ENCODE peak calls at places on chromosomes 11 and 22, in eight cellular contexts. Z is Peyer's patch; B is cardiac muscle cell; M is GM12878; I is astrocyte; V is body of pancreas; H is ovary; D is CD8-positive, alpha-beta T cell. R is an unnamed sample.

GRCh38 chr22:25876871-25877270 is 134.9 kb downstream of the MYO18B start:
- DNase-seq in Z (no peak), B (no peak), M (no peak), I (no peak), V (no peak), H (no peak), D (no peak), R (no peak)

GRCh38 chr22:49646876-49647275 is 180.8 kb downstream of the BRD1 start:
- DNase-seq in Z (no peak), B (no peak), M (no peak), I (no peak), V (no peak), H (no peak), D (no peak), R (no peak)

GRCh38 chr11:7573558-7574296 is 59.9 kb downstream of the PPFIBP2 start:
- DNase-seq in Z (peak), B (no peak), M (no peak), I (no peak), V (no peak), H (no peak), D (no peak), R (peak)

GRCh38 chr22:27985323-27986275 is 66.5 kb upstream of the PITPNB start:
- DNase-seq in Z (peak), B (no peak), M (no peak), I (no peak), V (no peak), H (no peak), D (no peak), R (peak)

GRCh38 chr22:37483594-37484114 is 2.5 kb downstream of the MFNG start:
- DNase-seq in Z (no peak), B (no peak), M (no peak), I (no peak), V (no peak), H (no peak), D (no peak), R (no peak)

GRCh38 chr11:125287467-125288232 is 123.1 kb downstream of the PKNOX2 start:
- DNase-seq in Z (no peak), B (peak), M (no peak), I (peak), V (no peak), H (peak), D (no peak), R (peak)

GRCh38 chr11:3823303-3823702 is 14.9 kb downstream of the PGAP2 start:
- DNase-seq in Z (no peak), B (peak), M (no peak), I (peak), V (no peak), H (no peak), D (no peak), R (no peak)

GRCh38 chr11:8066911-8067455 is 14.0 kb upstream of the TUB start:
- DNase-seq in Z (no peak), B (peak), M (no peak), I (no peak), V (no peak), H (no peak), D (no peak), R (peak)

GRCh38 chr11:46741600-46742484 is 22.8 kb downstream of the F2 start:
- DNase-seq in Z (no peak), B (no peak), M (no peak), I (no peak), V (no peak), H (no peak), D (no peak), R (no peak)

GRCh38 chr11:70387564-70387963 is 10.8 kb upstream of the CTTN start:
- DNase-seq in Z (peak), B (no peak), M (no peak), I (no peak), V (no peak), H (no peak), D (no peak), R (no peak)

GRCh38 chr11:134759855-134760254 is 347.8 kb upstream of the B3GAT1 start:
- DNase-seq in Z (no peak), B (no peak), M (no peak), I (no peak), V (no peak), H (no peak), D (no peak), R (peak)

GRCh38 chr22:50446708-50447575 is 27.9 kb downstream of the SBF1 start:
- DNase-seq in Z (no peak), B (no peak), M (no peak), I (no peak), V (no peak), H (no peak), D (no peak), R (no peak)

GRCh38 chr11:79950172-79950571 is 509.3 kb upstream of the TENM4 start:
- DNase-seq in Z (no peak), B (no peak), M (no peak), I (no peak), V (no peak), H (no peak), D (no peak), R (peak)

GRCh38 chr11:76667271-76667818 is 3.2 kb downstream of the LRRC32 start:
- DNase-seq in Z (peak), B (no peak), M (no peak), I (no peak), V (peak), H (no peak), D (no peak), R (peak)

GRCh38 chr22:20241579-20242392 is 26.3 kb downstream of the RTN4R start:
- DNase-seq in Z (no peak), B (no peak), M (no peak), I (no peak), V (no peak), H (no peak), D (no peak), R (no peak)

GRCh38 chr22:19719055-19719482 is 4.3 kb upstream of the GP1BB start:
- DNase-seq in Z (no peak), B (peak), M (no peak), I (no peak), V (no peak), H (peak), D (no peak), R (no peak)

GRCh38 chr11:40292636-40293585 is 1166.5 kb downstream of the LRRC4C start:
- DNase-seq in Z (no peak), B (peak), M (no peak), I (no peak), V (no peak), H (no peak), D (no peak), R (no peak)

GRCh38 chr11:10301656-10302293 is 3.1 kb upstream of the ADM start:
- DNase-seq in Z (no peak), B (peak), M (no peak), I (peak), V (no peak), H (no peak), D (no peak), R (no peak)

GRCh38 chr22:49092751-49093150 is 734.9 kb downstream of the BRD1 start:
- DNase-seq in Z (no peak), B (no peak), M (no peak), I (no peak), V (no peak), H (no peak), D (no peak), R (no peak)

GRCh38 chr11:62577046-62577708 is 3.5 kb upstream of the EEF1G start:
- DNase-seq in Z (no peak), B (peak), M (no peak), I (no peak), V (peak), H (no peak), D (no peak), R (no peak)

GRCh38 chr11:87722756-87723599 is 452.3 kb downstream of the RAB38 start:
- DNase-seq in Z (peak), B (peak), M (no peak), I (no peak), V (no peak), H (no peak), D (no peak), R (peak)

GRCh38 chr11:78651923-78652602 is 77.4 kb upstream of the NARS2 start:
- DNase-seq in Z (no peak), B (no peak), M (no peak), I (no peak), V (no peak), H (no peak), D (no peak), R (peak)

GRCh38 chr11:59658036-59658435 is 10.8 kb downstream of the PATL1 start:
- DNase-seq in Z (no peak), B (no peak), M (no peak), I (no peak), V (no peak), H (no peak), D (no peak), R (no peak)

GRCh38 chr11:2916892-2917645 is 12.2 kb downstream of the PHLDA2 start:
- DNase-seq in Z (no peak), B (no peak), M (no peak), I (no peak), V (no peak), H (no peak), D (no peak), R (no peak)

GRCh38 chr11:70716986-70717775 is 318.9 kb downstream of the CTTN start:
- DNase-seq in Z (no peak), B (no peak), M (no peak), I (peak), V (no peak), H (no peak), D (no peak), R (no peak)

GRCh38 chr11:71248251-71248570 is 4.2 kb downstream of the SHANK2 start:
- DNase-seq in Z (peak), B (no peak), M (no peak), I (no peak), V (no peak), H (no peak), D (no peak), R (no peak)

GRCh38 chr22:31488988-31489617 is 539 bp downstream of the EIF4ENIF1 start:
- DNase-seq in Z (peak), B (peak), M (no peak), I (no peak), V (peak), H (peak), D (peak), R (peak)

GRCh38 chr11:95378106-95378505 is 147.1 kb upstream of the SESN3 start:
- DNase-seq in Z (no peak), B (no peak), M (no peak), I (peak), V (no peak), H (no peak), D (no peak), R (no peak)

GRCh38 chr11:15602779-15603178 is 488.1 kb downstream of the INSC start:
- DNase-seq in Z (no peak), B (no peak), M (no peak), I (no peak), V (no peak), H (no peak), D (no peak), R (no peak)

GRCh38 chr11:1832181-1832988 is 2.4 kb upstream of the SYT8 start:
- DNase-seq in Z (peak), B (peak), M (no peak), I (no peak), V (peak), H (peak), D (peak), R (peak)

GRCh38 chr22:45240810-45241631 is at the start of gene KIAA0930:
- DNase-seq in Z (peak), B (peak), M (no peak), I (no peak), V (peak), H (peak), D (peak), R (peak)

GRCh38 chr11:96199563-96200025 is 143.4 kb downstream of the MAML2 start:
- DNase-seq in Z (no peak), B (peak), M (no peak), I (peak), V (no peak), H (no peak), D (no peak), R (no peak)

GRCh38 chr11:117433717-117434116 is 106.1 kb downstream of the CEP164 start:
- DNase-seq in Z (no peak), B (no peak), M (no peak), I (no peak), V (no peak), H (no peak), D (no peak), R (no peak)

GRCh38 chr11:125001849-125002248 is 47.8 kb downstream of the CCDC15 start:
- DNase-seq in Z (no peak), B (no peak), M (no peak), I (no peak), V (no peak), H (no peak), D (no peak), R (no peak)

GRCh38 chr11:112885744-112886706 is 75.2 kb upstream of the NCAM1 start:
- DNase-seq in Z (no peak), B (no peak), M (no peak), I (no peak), V (no peak), H (no peak), D (no peak), R (no peak)

GRCh38 chr11:403761-404431 is 9.9 kb downstream of the PKP3 start:
- DNase-seq in Z (peak), B (no peak), M (no peak), I (no peak), V (no peak), H (no peak), D (no peak), R (no peak)

GRCh38 chr22:26503758-26504157 is 8.5 kb downstream of the TFIP11 start:
- DNase-seq in Z (no peak), B (no peak), M (no peak), I (no peak), V (no peak), H (no peak), D (no peak), R (no peak)

GRCh38 chr22:36562261-36562835 is 33.4 kb upstream of the EIF3D start:
- DNase-seq in Z (no peak), B (peak), M (no peak), I (peak), V (no peak), H (no peak), D (no peak), R (no peak)

GRCh38 chr22:20949698-20950183 is 17.3 kb upstream of the AIFM3 start:
- DNase-seq in Z (no peak), B (no peak), M (no peak), I (no peak), V (no peak), H (no peak), D (no peak), R (no peak)

GRCh38 chr22:39622881-39623367 is 52.4 kb downstream of the CACNA1I start:
- DNase-seq in Z (peak), B (peak), M (no peak), I (no peak), V (peak), H (no peak), D (peak), R (peak)
- TF ChIP-seq CTCF in Z (peak), B (peak), M (peak), I (peak), V (peak), H (no peak), D (peak), R (peak)

DNA sequence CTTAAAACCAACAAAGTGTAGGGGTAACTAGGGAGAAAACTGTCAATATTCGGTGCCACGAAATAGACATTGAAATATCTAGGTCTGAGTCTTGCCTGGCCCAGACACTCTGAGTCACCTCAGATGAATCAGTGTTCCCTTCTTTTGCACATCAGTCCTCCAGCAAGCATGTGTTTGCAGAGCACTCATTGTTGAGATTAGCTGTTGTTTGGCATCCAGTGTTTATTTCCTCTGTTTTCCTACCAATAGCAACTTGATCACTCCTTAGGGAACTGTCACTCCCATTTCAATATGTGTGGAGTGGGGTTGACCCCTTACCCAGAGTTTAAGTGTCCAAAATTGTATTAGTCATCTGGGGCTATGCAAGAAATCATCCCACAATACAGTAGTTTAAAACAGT is 4.7 kb upstream of the ASCC2 start:
- DNase-seq in Z (no peak), B (peak), M (no peak), I (peak), V (no peak), H (no peak), D (no peak), R (no peak)
- H3K27ac ChIP-seq in Z (no peak), B (no peak), M (no peak), I (peak), V (no peak), H (no peak), D (no peak), R (no peak)

GRCh38 chr22:34301569-34301968 is 381.3 kb upstream of the LARGE1 start:
- DNase-seq in Z (no peak), B (no peak), M (no peak), I (no peak), V (no peak), H (no peak), D (no peak), R (no peak)
- TF ChIP-seq CTCF in Z (no peak), B (no peak), M (no peak), I (no peak), V (no peak), H (no peak), D (no peak), R (peak)

DNA sequence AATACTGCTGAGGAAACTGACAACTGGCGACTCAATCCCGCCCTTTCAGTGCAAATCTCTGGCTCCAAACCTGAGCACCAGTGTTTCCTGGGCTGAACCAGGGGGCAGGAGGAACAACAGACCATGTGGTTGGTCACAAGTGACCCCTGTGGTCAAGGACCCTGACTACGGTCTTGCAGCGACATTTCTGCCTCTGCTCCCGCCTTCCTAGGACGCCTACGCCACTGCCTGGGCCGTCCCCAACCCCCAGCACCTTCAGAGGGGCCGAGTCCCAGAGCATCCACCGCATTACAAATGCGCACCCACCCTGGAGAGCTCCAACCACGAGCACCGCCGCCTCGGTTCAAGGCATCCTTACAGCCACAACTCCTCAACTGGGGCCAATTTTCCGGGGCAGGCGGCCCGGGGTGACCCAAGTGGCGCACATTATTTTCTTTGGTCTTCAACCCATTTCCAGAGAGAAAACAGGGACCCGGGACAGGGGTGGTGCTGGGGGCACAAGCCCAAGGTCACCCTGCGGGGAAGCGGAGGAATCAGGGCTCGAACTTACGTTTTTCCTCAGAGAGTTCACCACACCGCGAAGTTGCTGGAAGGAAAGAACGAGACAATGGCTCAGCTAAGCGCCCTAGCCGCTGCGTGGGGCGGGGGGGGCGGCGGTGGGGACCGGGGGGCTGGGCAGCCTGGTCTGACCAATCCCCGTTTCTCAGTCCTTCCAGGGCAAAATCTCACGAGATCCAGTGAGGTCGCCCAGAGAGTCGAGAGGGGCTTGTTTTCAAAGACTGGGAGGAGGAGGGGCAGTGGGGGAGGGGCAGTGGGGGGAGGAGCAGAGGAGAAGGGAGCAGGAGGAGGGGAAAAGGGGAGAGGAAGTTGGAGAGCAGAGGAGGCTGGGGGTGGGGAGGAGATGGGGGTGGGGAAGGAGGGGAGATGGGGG is 1.8 kb downstream of the PRAME start:
- DNase-seq in Z (no peak), B (no peak), M (no peak), I (no peak), V (no peak), H (no peak), D (no peak), R (no peak)
- H3K27ac ChIP-seq in Z (no peak), B (no peak), M (no peak), I (no peak), V (no peak), H (no peak), D (no peak), R (no peak)